ENCODE peak calls at places on chromosome X, in eight cellular contexts. E is ureter; A is M059J; C is head of caudate nucleus; N is T-helper 17 cell; Z is neural crest cell; X is stimulated activated CD4-positive, alpha-beta T cell treated with anti-CD3 and anti-CD28 coated beads, Interleukin-4, amount 100 ng/mL, for 24 hours; H is GM04503. W is an unnamed sample.

GRCh38 chrX:63961964-63962363 is 176.9 kb upstream of the ARHGEF9 start:
- DNase-seq in E (no peak), A (no peak), C (no peak), N (no peak), Z (no peak), X (no peak), H (no peak), W (no peak)

GRCh38 chrX:103017542-103017941 is 46.4 kb downstream of the BEX1 start:
- DNase-seq in E (no peak), A (no peak), C (no peak), N (no peak), Z (no peak), X (no peak), H (no peak), W (no peak)

GRCh38 chrX:151825927-151826471 is 86.7 kb upstream of the MAGEA4 start:
- DNase-seq in E (no peak), A (peak), C (no peak), N (no peak), Z (no peak), X (no peak), H (peak), W (no peak)

GRCh38 chrX:41781500-41781899 is 57.5 kb downstream of the GPR82 start:
- DNase-seq in E (no peak), A (peak), C (no peak), N (no peak), Z (no peak), X (peak), H (no peak), W (no peak)

GRCh38 chrX:43676960-43677582 is 21.0 kb downstream of the MAOA start:
- DNase-seq in E (no peak), A (peak), C (no peak), N (no peak), Z (no peak), X (no peak), H (no peak), W (no peak)

GRCh38 chrX:17564689-17565409 is 172.4 kb upstream of the SCML1 start:
- DNase-seq in E (no peak), A (peak), C (no peak), N (no peak), Z (no peak), X (no peak), H (no peak), W (no peak)

GRCh38 chrX:20263474-20263873 is 3.2 kb downstream of the RPS6KA3 start:
- DNase-seq in E (no peak), A (peak), C (no peak), N (no peak), Z (no peak), X (no peak), H (no peak), W (no peak)

GRCh38 chrX:114985967-114986592 is 31.3 kb downstream of the IL13RA2 start:
- DNase-seq in E (no peak), A (peak), C (no peak), N (no peak), Z (no peak), X (no peak), H (peak), W (no peak)

GRCh38 chrX:32153586-32153985 is 1057.8 kb downstream of the DMD start:
- DNase-seq in E (no peak), A (no peak), C (no peak), N (no peak), Z (no peak), X (no peak), H (no peak), W (no peak)

GRCh38 chrX:151169783-151170182 is 6.6 kb upstream of the GPR50 start:
- DNase-seq in E (no peak), A (no peak), C (no peak), N (no peak), Z (no peak), X (no peak), H (no peak), W (no peak)

GRCh38 chrX:78104447-78105176 is 564 bp downstream of the PGK1 start:
- DNase-seq in E (peak), A (peak), C (peak), N (peak), Z (no peak), X (peak), H (peak), W (no peak)

GRCh38 chrX:103464071-103464773 is 55.1 kb downstream of the RAB40A start:
- DNase-seq in E (no peak), A (peak), C (peak), N (no peak), Z (peak), X (peak), H (no peak), W (no peak)

GRCh38 chrX:10032147-10032546 is 65.0 kb downstream of the CLDN34 start:
- DNase-seq in E (no peak), A (no peak), C (no peak), N (no peak), Z (no peak), X (no peak), H (no peak), W (no peak)

GRCh38 chrX:67207912-67208311 is 335.9 kb upstream of the AR start:
- DNase-seq in E (no peak), A (no peak), C (no peak), N (no peak), Z (no peak), X (no peak), H (no peak), W (no peak)

GRCh38 chrX:53494427-53494826 is 60.3 kb upstream of the HSD17B10 start:
- DNase-seq in E (no peak), A (peak), C (no peak), N (no peak), Z (no peak), X (no peak), H (no peak), W (no peak)

GRCh38 chrX:4764888-4765287 is 1051.4 kb upstream of the PRKX start:
- DNase-seq in E (no peak), A (peak), C (no peak), N (no peak), Z (no peak), X (no peak), H (no peak), W (no peak)

GRCh38 chrX:149493567-149494562 is 11.2 kb downstream of the IDS start:
- DNase-seq in E (no peak), A (peak), C (no peak), N (no peak), Z (no peak), X (no peak), H (no peak), W (no peak)

GRCh38 chrX:45347877-45348675 is 147.4 kb upstream of the DIPK2B start:
- DNase-seq in E (no peak), A (no peak), C (no peak), N (no peak), Z (no peak), X (no peak), H (peak), W (no peak)